ENCODE peak calls at places on chromosomes 12 and 14, in six cellular contexts. O is HFF-Myc, T is left ventricle myocardium inferior, Q is astrocyte of the spinal cord, U is pancreas, N is SK-N-MC. P is an unnamed sample.

GRCh38 chr12:67508830-67509229 is 139.7 kb upstream of the DYRK2 start:
- DNase-seq in N (no peak), U (no peak), O (no peak), T (no peak), Q (no peak), P (no peak)

GRCh38 chr12:60539592-60539991 is 943.8 kb downstream of the SLC16A7 start:
- DNase-seq in U (no peak), N (no peak), O (no peak), Q (no peak), T (no peak), P (no peak)

GRCh38 chr12:123982269-123982668 is 9.3 kb downstream of the ZNF664 start:
- DNase-seq in Q (no peak), O (no peak), N (no peak), U (no peak), T (no peak), P (no peak)

GRCh38 chr12:18158774-18159557 is 69.0 kb upstream of the RERGL start:
- DNase-seq in N (no peak), U (no peak), Q (peak), T (no peak), O (peak), P (peak)

GRCh38 chr14:75978249-75978731 is 3.5 kb downstream of the TGFB3 start:
- DNase-seq in T (no peak), U (peak), Q (no peak), O (no peak), N (no peak), P (no peak)

GRCh38 chr12:113857371-113857770 is 108.8 kb downstream of the RBM19 start:
- DNase-seq in T (no peak), N (no peak), U (no peak), O (no peak), Q (no peak), P (no peak)

GRCh38 chr14:103247169-103247606 is 86.8 kb upstream of the EIF5 start:
- DNase-seq in Q (no peak), T (no peak), O (no peak), N (no peak), U (no peak), P (no peak)

GRCh38 chr12:110960795-110961194 is 40.4 kb upstream of the MYL2 start:
- DNase-seq in T (no peak), N (no peak), U (no peak), O (no peak), Q (no peak), P (no peak)

GRCh38 chr12:64010069-64010686 is 165.7 kb downstream of the SRGAP1 start:
- DNase-seq in T (no peak), N (no peak), Q (peak), O (no peak), U (no peak), P (peak)

GRCh38 chr12:14695685-14696084 is 714 bp downstream of the GUCY2C start:
- DNase-seq in O (no peak), Q (no peak), U (no peak), N (no peak), T (no peak), P (no peak)

GRCh38 chr14:102319351-102320032 is at the start of gene ZNF839:
- DNase-seq in O (peak), Q (peak), U (peak), N (no peak), T (peak), P (peak)

GRCh38 chr12:116719661-116720060 is 18.2 kb downstream of the SPRING1 start:
- DNase-seq in U (no peak), Q (no peak), O (no peak), T (no peak), N (no peak), P (no peak)
- H3K4me3 ChIP-seq in U (no peak), Q (no peak), O (no peak), T (no peak), N (no peak), P (no peak)

GRCh38 chr14:25765909-25766308 is 716.0 kb upstream of the STXBP6 start:
- DNase-seq in T (no peak), O (no peak), N (no peak), U (no peak), Q (no peak), P (no peak)
- H3K4me3 ChIP-seq in T (no peak), O (no peak), N (no peak), U (no peak), Q (no peak), P (no peak)

GRCh38 chr14:50790568-50790967 is 40.4 kb downstream of the NIN start:
- DNase-seq in T (no peak), Q (no peak), N (no peak), U (no peak), O (no peak), P (no peak)

GRCh38 chr14:50785506-50786063 is 45.4 kb downstream of the NIN start:
- DNase-seq in U (no peak), O (no peak), Q (no peak), T (no peak), N (no peak), P (no peak)

GRCh38 chr14:50783542-50783941 is 47.4 kb downstream of the NIN start:
- DNase-seq in Q (no peak), O (no peak), N (no peak), T (no peak), U (no peak), P (no peak)

GRCh38 chr14:50784683-50785505 is 46.1 kb downstream of the NIN start:
- DNase-seq in N (no peak), T (no peak), Q (no peak), O (no peak), U (no peak), P (no peak)

DNA sequence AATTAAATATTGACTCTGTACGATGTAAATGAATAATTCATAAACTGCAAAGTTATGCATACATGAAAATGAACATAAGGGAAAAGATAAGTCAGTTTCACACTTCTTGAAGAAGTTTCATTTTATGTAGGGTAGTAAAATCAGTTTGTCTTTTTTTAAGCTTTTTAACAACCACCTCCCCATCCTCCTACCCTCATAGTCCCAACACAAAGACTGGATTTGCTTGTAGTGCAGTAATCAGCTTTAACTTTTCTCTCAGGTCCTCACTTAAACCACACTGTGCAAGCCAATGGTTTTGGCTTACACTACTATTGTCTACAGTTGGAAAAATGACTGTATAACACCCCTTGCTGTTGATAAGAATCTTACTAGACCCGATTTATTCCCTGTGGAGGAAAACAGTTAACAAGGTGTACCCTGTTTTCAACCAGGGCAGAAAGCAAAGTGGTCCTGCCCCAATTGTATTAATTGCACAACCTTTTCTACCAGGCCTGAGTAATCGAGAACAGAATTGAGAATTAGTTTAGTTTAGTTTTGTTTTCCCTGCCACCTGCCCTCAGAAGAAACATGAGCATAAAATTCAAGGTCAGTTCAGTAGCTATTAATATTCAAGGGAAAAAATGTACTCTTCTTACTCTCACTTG is 44.0 kb downstream of the NIN start:
- DNase-seq in U (no peak), T (no peak), Q (no peak), N (no peak), O (no peak), P (no peak)
- H3K4me3 ChIP-seq in U (no peak), T (peak), Q (no peak), N (peak), O (no peak), P (no peak)

DNA sequence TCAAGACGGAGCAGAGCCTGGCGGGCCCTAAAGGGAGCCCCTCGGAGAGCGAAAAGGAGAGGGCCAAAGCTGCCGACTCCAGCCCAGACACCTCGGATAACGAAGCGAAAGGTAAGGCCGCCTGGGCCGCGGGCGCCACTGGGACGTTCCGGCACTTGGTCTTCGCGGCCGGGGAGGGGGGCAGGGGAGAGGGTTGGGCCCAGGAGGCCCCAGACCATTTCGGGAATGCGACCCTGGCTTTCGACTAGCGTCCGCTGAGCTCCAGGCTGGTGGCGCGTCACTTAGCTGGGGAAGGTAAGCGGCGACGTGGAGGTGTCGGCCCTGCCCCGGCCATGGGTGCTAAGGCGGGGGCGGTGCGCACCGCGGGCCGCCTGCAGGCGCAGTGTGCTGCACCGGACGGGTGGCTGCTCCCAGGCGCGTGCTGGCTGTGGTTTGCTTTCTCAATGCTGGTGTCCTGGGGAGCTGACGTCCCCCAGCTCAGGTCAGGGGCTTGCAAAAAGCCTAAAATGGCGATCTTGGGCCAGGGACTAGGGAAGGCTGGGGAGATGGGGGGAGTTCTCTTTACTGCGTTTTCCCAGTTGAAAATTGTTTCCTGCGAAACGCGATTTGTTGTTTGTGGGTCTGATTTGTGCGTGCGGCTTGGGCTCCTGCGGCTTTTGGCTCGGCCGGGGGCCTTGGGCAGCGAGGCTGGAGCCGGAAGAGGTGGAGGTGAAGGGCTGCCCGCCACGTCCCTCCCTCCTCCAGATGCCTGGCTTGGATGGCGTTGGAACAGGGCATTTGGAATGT is 1.1 kb downstream of the HOXC10 start:
- DNase-seq in T (no peak), O (no peak), Q (no peak), U (no peak), N (no peak), P (no peak)
- H3K4me3 ChIP-seq in T (peak), O (peak), Q (no peak), U (no peak), N (peak), P (peak)

DNA sequence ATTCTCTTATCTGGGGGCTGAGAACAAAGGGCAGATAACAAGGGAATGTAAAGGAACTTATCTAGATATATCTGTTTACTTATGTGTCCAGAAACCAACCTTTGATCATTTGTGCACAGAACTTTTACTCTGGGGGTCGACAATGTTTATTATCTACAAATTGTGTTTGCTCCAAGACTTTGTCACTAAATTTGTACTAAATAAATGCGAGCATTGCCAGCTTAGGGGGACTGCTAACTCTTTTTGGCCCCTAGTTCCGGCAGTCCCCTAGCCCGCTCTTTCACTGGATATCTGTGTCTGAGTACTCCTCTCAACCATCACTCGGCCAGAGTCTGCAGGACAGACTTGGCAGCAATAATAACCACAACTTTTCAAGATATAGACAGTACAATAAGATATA is 88.2 kb downstream of the FSCB start:
- DNase-seq in O (no peak), T (no peak), U (no peak), Q (no peak), N (no peak), P (no peak)
- H3K4me3 ChIP-seq in O (no peak), T (no peak), U (no peak), Q (no peak), N (no peak), P (no peak)

GRCh38 chr14:73770977-73771847 is 57.0 kb upstream of the PNMA1 start:
- DNase-seq in O (no peak), U (no peak), N (no peak), T (no peak), Q (no peak), P (no peak)
- H3K4me3 ChIP-seq in O (no peak), U (no peak), N (no peak), T (peak), Q (no peak), P (no peak)